ENCODE peak calls at places on chromosomes 13 and 19, in four cellular contexts. U is mesendoderm, V is IMR-90, A is H1. G is an unnamed sample. For H3K4me1, the result is how much of the 10 kb centered on the place peaks cover.

GRCh38 chr19:14889994-14890393 is 4.1 kb upstream of the OR7A17 start:
- DNase-seq in U (no peak), V (no peak), A (no peak), G (no peak)

GRCh38 chr19:42422092-42422575 is 5.1 kb downstream of the LIPE start:
- DNase-seq in U (no peak), V (no peak), A (no peak), G (no peak)

GRCh38 chr19:54612428-54612827 is 17.9 kb upstream of the LILRB1 start:
- DNase-seq in U (no peak), V (no peak), A (no peak), G (no peak)

GRCh38 chr13:21232196-21232595 is 55.7 kb downstream of the MRPL57 start:
- DNase-seq in U (no peak), V (peak), A (no peak), G (no peak)

GRCh38 chr13:30832845-30833332 is 73.2 kb upstream of the MEDAG start:
- DNase-seq in U (peak), V (no peak), A (peak), G (peak)

GRCh38 chr19:21158523-21159135 is 16.8 kb downstream of the ZNF431 start:
- DNase-seq in U (no peak), V (peak), A (no peak), G (peak)

GRCh38 chr19:41997121-41997850 is 3.3 kb upstream of the ATP1A3 start:
- DNase-seq in U (peak), V (peak), A (no peak), G (peak)

GRCh38 chr19:33064117-33064777 is 441 bp downstream of the RHPN2 start:
- DNase-seq in U (peak), V (no peak), A (no peak), G (peak)

GRCh38 chr13:24997367-24997967 is 98.5 kb upstream of the PABPC3 start:
- DNase-seq in U (no peak), V (peak), A (no peak), G (peak)

GRCh38 chr19:41641879-41642485 is 15.1 kb upstream of the CEACAM4 start:
- DNase-seq in U (peak), V (peak), A (no peak), G (peak)

GRCh38 chr13:111031531-111031961 is 83.6 kb upstream of the ARHGEF7 start:
- DNase-seq in U (no peak), V (peak), A (no peak), G (peak)

GRCh38 chr13:53127378-53127777 is 98.8 kb downstream of the OLFM4 start:
- DNase-seq in U (peak), V (no peak), A (no peak), G (no peak)

GRCh38 chr13:77740931-77741586 is 43.6 kb downstream of the SLAIN1 start:
- DNase-seq in U (no peak), V (no peak), A (no peak), G (no peak)

GRCh38 chr13:34078334-34078999 is 260.5 kb downstream of the RFC3 start:
- DNase-seq in U (no peak), V (no peak), A (no peak), G (peak)

GRCh38 chr19:30670011-30670329 is 297.8 kb downstream of the ZNF536 start:
- DNase-seq in U (no peak), V (no peak), A (no peak), G (no peak)

GRCh38 chr13:74145249-74145970 is 11.2 kb upstream of the KLF12 start:
- DNase-seq in U (no peak), V (peak), A (no peak), G (peak)

GRCh38 chr13:108897955-108898354 is 268.5 kb downstream of the MYO16 start:
- DNase-seq in U (no peak), V (peak), A (no peak), G (no peak)

GRCh38 chr19:11138659-11139526 is 16.7 kb downstream of the SPC24 start:
- DNase-seq in U (peak), V (peak), A (no peak), G (peak)

GRCh38 chr19:38780443-38780842 is 7.1 kb upstream of the LGALS7 start:
- DNase-seq in U (no peak), V (no peak), A (no peak), G (no peak)

GRCh38 chr19:54106716-54107115 is 4.1 kb downstream of the NDUFA3 start:
- DNase-seq in U (no peak), V (no peak), A (no peak), G (no peak)

GRCh38 chr19:18896421-18896841 is 473 bp upstream of the CERS1 start:
- DNase-seq in U (no peak), V (no peak), A (no peak), G (no peak)

DNA sequence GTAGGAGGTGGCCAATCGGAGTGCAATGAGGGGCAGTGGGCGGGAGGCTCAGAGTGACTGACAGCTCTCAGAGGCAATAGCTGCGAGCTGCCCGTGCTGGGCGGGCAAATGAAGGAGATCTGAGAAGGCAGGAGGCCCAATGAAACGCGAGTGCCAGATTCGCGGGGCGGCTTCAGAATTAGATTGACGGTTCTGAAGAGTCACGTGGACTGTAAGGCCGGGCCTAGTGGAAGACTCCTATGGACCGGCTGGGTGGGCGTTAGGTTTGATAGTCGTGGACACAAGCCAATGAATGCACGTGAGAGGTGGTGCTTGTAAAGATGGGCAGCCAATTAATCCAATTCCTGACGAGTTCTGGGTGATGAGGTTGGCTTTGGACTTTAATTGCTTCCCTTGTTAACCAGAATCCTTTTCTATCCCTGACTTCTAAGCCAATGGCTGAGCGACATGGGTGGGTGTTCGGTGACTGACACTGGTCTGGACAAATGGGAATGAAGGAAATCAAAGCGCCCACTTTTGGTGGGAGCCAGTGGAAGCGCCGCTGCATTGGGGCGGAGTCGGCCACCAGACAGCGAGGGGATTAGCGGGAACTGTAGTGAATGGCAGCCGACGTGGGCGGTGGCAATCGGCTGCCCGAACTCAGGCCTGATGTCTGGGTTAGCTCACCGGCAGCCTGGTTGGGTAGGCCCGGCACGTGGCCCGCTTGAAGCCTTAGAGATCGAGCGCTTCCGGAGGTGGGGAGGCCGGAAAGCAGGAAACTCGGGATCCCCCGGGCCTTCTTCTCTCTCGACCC is 524 bp upstream of the KHSRP start:
- DNase-seq in U (peak), V (peak), A (peak), G (peak)
- H2BK15ac ChIP-seq in U (no peak), V (no peak), A (no peak), G (peak)

DNA sequence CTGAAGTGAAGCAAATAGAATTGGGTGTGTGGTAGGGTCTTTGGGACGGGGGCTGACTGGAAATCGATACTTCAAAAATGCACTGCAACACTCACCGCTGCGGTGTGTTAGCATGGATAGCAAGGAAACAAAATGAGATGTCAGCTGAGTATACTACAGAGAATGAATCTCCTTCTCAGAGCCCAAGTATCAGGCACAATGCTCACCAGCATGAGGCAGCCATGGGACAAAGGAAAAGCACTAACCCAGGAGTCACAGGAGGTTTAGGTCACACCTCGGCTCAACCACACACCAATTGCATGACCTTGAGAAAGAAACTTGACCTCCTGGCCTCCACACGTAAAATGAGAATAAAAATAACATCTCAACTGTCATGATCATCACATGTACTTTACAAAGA is 74.0 kb downstream of the FAM216B start:
- DNase-seq in U (no peak), V (no peak), A (no peak), G (no peak)
- H2BK5ac ChIP-seq in U (no peak), V (no peak), A (no peak), G (no peak)

GRCh38 chr13:32159147-32159869 is 127.7 kb downstream of the FRY start:
- DNase-seq in U (no peak), V (peak), A (no peak), G (no peak)
- H3K4me1 ChIP-seq in U (under half), V (under half), A (under half), G (under half)

GRCh38 chr13:112145221-112146072 is 78.5 kb downstream of the SOX1 start:
- DNase-seq in U (no peak), V (no peak), A (no peak), G (no peak)
- H2BK15ac ChIP-seq in U (no peak), V (no peak), A (no peak), G (no peak)

GRCh38 chr13:113666951-113667701 is at the start of gene GRK1:
- DNase-seq in U (peak), V (no peak), A (no peak), G (no peak)
- H2BK5ac ChIP-seq in U (no peak), V (no peak), A (no peak), G (no peak)